ENCODE peak calls at places on chromosomes 13 and 19, in eight cellular contexts. O, N, F, H, Q, L, U and V are unnamed samples.

GRCh38 chr13:36297259-36297599 is 385 bp downstream of the CCDC169 start:
- DNase-seq in U (peak; percentile 25), F (no peak), H (no peak), Q (no peak), O (no peak), N (peak; percentile 20), L (no peak), V (no peak)

GRCh38 chr13:40961224-40961623 is 57.9 kb downstream of the ELF1 start:
- DNase-seq in N (no peak), O (no peak), L (no peak), H (no peak), U (no peak), Q (no peak), F (no peak), V (no peak)

GRCh38 chr13:67841071-67841470 is 610.9 kb upstream of the PCDH9 start:
- DNase-seq in F (no peak), U (no peak), O (no peak), L (no peak), H (peak; percentile 83), Q (no peak), N (no peak), V (no peak)

GRCh38 chr19:56167064-56167578 is 8.7 kb upstream of the GALP start:
- DNase-seq in O (no peak), N (no peak), U (no peak), L (no peak), H (no peak), Q (no peak), F (no peak), V (no peak)

GRCh38 chr19:12664406-12665280 is 1.9 kb downstream of the MAN2B1 start:
- DNase-seq in O (no peak), H (peak; percentile 92), L (no peak), N (no peak), Q (no peak), U (no peak), F (no peak), V (no peak)

GRCh38 chr19:48713041-48713863 is 6.3 kb downstream of the MAMSTR start:
- DNase-seq in H (peak; percentile 88), N (no peak), O (no peak), U (peak; percentile 31), Q (no peak), F (no peak), L (no peak), V (peak; percentile 46)

GRCh38 chr19:18167975-18168645 is 5.5 kb upstream of the IFI30 start:
- DNase-seq in F (no peak), Q (peak; percentile 66), L (no peak), H (peak; percentile 84), O (no peak), N (peak; percentile 93), U (peak; percentile 16), V (no peak)

GRCh38 chr13:26561636-26562537 is 4.4 kb downstream of the WASF3 start:
- DNase-seq in F (no peak), O (no peak), L (peak; percentile 35), U (peak; percentile 84), Q (no peak), N (no peak), H (no peak), V (no peak)

GRCh38 chr13:73835138-73835721 is 299.0 kb downstream of the KLF12 start:
- DNase-seq in O (no peak), N (peak; percentile 31), L (peak; percentile 33), U (peak; percentile 56), Q (no peak), H (no peak), F (no peak), V (no peak)

GRCh38 chr13:64164435-64164834 is 2748.8 kb upstream of the PCDH20 start:
- DNase-seq in L (no peak), Q (no peak), F (peak; percentile 26), H (no peak), O (no peak), N (no peak), U (no peak), V (no peak)

GRCh38 chr13:57925250-57925649 is 293.7 kb downstream of the PCDH17 start:
- DNase-seq in O (no peak), F (no peak), N (no peak), U (no peak), L (no peak), H (no peak), Q (no peak), V (no peak)

GRCh38 chr13:112968910-112969691 is at the start of gene MCF2L:
- DNase-seq in H (peak; percentile 83), L (no peak), Q (peak; percentile 66), U (peak; percentile 31), O (no peak), N (peak; percentile 78), F (peak; percentile 41), V (no peak)

GRCh38 chr13:66673401-66673800 is 556.7 kb downstream of the PCDH9 start:
- DNase-seq in L (peak; percentile 86), H (no peak), N (no peak), O (no peak), U (peak; percentile 42), F (no peak), Q (no peak), V (no peak)

GRCh38 chr13:105165449-105166125 is 1369.9 kb downstream of the EFNB2 start:
- DNase-seq in H (no peak), L (no peak), N (no peak), U (no peak), Q (peak; percentile 71), F (no peak), O (no peak), V (no peak)

GRCh38 chr19:24159707-24160106 is 72.7 kb downstream of the ZNF254 start:
- DNase-seq in Q (no peak), F (no peak), O (no peak), N (no peak), U (peak; percentile 17), H (peak; percentile 37), L (no peak), V (no peak)

GRCh38 chr13:21060063-21060826 is 1.1 kb downstream of the LATS2 start:
- DNase-seq in F (no peak), Q (peak; percentile 62), N (peak; percentile 50), U (peak; percentile 51), H (peak; percentile 78), O (peak; percentile 39), L (no peak), V (peak; percentile 36)

GRCh38 chr13:21058361-21058760 is 3.0 kb downstream of the LATS2 start:
- DNase-seq in Q (no peak), O (no peak), L (no peak), H (no peak), U (no peak), N (no peak), F (no peak), V (no peak)

GRCh38 chr13:21063031-21063430 is 1.6 kb upstream of the LATS2 start:
- DNase-seq in H (no peak), L (no peak), F (no peak), U (no peak), Q (no peak), N (no peak), O (no peak), V (no peak)

GRCh38 chr13:21060827-21061076 is 634 bp downstream of the LATS2 start:
- DNase-seq in U (no peak), O (peak; percentile 23), H (no peak), F (no peak), N (no peak), L (no peak), Q (no peak), V (no peak)

GRCh38 chr13:21061077-21061945 is at the start of gene LATS2:
- DNase-seq in U (peak; percentile 94), F (peak; percentile 87), N (peak; percentile 94), L (peak; percentile 88), H (peak; percentile 98), O (peak; percentile 94), Q (peak; percentile 98), V (peak; percentile 97)
- TF ChIP-seq CTCF in U (peak; percentile 20), F (peak; percentile 39), N (peak; percentile 18), L (no peak), H (peak; percentile 40), O (peak; percentile 9), Q (peak; percentile 27), V (no peak)

GRCh38 chr13:30363725-30364124 is 56.4 kb upstream of the KATNAL1 start:
- DNase-seq in U (no peak), L (no peak), O (no peak), H (no peak), Q (no peak), F (no peak), N (no peak), V (no peak)

GRCh38 chr13:30362869-30363268 is 55.5 kb upstream of the KATNAL1 start:
- DNase-seq in N (no peak), Q (no peak), U (no peak), O (no peak), F (peak; percentile 73), L (no peak), H (no peak), V (no peak)

GRCh38 chr13:30362005-30362788 is 54.8 kb upstream of the KATNAL1 start:
- DNase-seq in H (no peak), N (no peak), F (no peak), U (no peak), Q (no peak), L (no peak), O (no peak), V (no peak)

GRCh38 chr13:30360586-30360985 is 53.2 kb upstream of the KATNAL1 start:
- DNase-seq in U (no peak), L (no peak), F (no peak), H (no peak), Q (no peak), O (no peak), N (no peak), V (no peak)

GRCh38 chr13:30359999-30360398 is 52.6 kb upstream of the KATNAL1 start:
- DNase-seq in O (no peak), L (no peak), F (no peak), Q (no peak), H (no peak), U (no peak), N (no peak), V (no peak)
- TF ChIP-seq CTCF in O (no peak), L (no peak), F (no peak), Q (no peak), H (no peak), U (no peak), N (no peak), V (no peak)

DNA sequence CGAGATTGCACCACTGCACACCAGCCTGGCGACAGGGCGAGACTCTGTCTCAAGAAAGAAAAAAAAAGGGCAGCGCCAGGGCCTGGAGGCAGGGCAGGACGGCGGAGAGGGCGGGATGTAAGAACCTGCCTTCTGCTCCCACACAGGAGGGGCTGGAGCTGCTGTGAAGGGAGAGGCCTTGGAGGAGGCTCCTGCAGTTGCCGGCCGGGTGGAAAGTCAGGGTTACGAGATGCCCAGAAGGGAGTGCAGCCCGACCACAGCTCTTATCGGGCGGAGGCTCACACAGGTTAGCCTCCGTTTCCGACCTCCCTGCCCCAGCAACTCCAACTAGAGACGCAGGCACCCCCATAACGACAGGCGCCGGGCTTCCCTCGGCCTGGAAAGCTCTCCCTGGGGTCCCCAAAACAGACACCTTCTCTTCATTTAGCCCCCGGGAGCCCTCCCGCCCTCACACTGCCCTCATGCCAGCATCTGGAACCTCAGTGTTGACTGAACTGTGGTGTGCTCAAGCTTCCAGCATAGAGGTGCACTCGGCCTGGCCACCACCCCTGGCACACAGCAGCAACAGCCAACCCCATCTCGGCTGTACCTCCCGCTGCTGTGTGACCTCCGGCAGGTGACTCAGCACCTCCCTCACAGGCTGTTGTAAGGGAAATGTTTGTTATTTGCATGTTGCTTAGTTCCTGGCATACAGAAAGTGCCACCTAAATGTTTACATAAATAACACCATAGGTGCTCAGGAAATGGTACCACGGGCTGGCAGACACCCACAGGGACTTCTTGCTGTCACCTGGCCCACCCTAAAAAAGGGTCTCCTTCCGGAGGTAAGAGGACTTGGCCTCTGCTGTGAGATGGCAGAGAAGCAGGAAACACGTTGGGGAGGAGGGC is 1.3 kb downstream of the PLPP2 start:
- DNase-seq in U (peak; percentile 25), H (peak; percentile 94), O (no peak), F (no peak), L (peak; percentile 22), N (no peak), Q (peak; percentile 69), V (no peak)
- TF ChIP-seq CTCF in U (no peak), H (no peak), O (no peak), F (no peak), L (no peak), N (no peak), Q (no peak), V (no peak)

GRCh38 chr19:2456301-2456570 is 523 bp downstream of the LMNB2 start:
- DNase-seq in O (no peak), U (no peak), L (no peak), N (no peak), Q (no peak), H (no peak), F (no peak), V (no peak)
- TF ChIP-seq CTCF in O (no peak), U (no peak), L (no peak), N (no peak), Q (no peak), H (no peak), F (no peak), V (no peak)